ENCODE peak calls at places on chromosomes 7 and 10, in four cellular contexts. O is heart left ventricle, I is mesendoderm, U is aorta. C is an unnamed sample.

GRCh38 chr7:49389866-49390265 is 383.6 kb upstream of the VWC2 start:
- DNase-seq in I (no peak), O (no peak), U (no peak), C (no peak)

GRCh38 chr7:106818736-106819135 is 46.3 kb upstream of the PIK3CG start:
- DNase-seq in U (no peak), I (no peak), O (no peak), C (no peak)

GRCh38 chr7:106717997-106718871 is 57.3 kb upstream of the CCDC71L start:
- DNase-seq in O (no peak), U (no peak), I (peak; percentile 84), C (no peak)

GRCh38 chr10:43793714-43794113 is 145.0 kb upstream of the ZNF32 start:
- DNase-seq in U (no peak), O (no peak), I (no peak), C (no peak)

GRCh38 chr10:34092891-34093290 is 722.2 kb downstream of the PARD3 start:
- DNase-seq in I (no peak), U (no peak), O (no peak), C (no peak)

GRCh38 chr10:71314028-71314693 is 4.9 kb upstream of the SLC29A3 start:
- DNase-seq in O (peak; percentile 48), I (peak; percentile 51), U (peak; percentile 70), C (peak; percentile 50)

GRCh38 chr10:80669485-80669884 is 131.8 kb downstream of the SH2D4B start:
- DNase-seq in O (no peak), I (no peak), U (no peak), C (no peak)

GRCh38 chr10:86265877-86266259 is 100.7 kb downstream of the GRID1 start:
- DNase-seq in U (no peak), I (no peak), O (no peak), C (no peak)

GRCh38 chr10:53402594-53402993 is 630.0 kb upstream of the MBL2 start:
- DNase-seq in O (no peak), U (no peak), I (no peak), C (no peak)

GRCh38 chr7:1754345-1754908 is 84.3 kb downstream of the ELFN1 start:
- DNase-seq in U (no peak), O (no peak), I (no peak), C (no peak)

GRCh38 chr7:149885191-149886017 is 11.6 kb downstream of the ATP6V0E2 start:
- DNase-seq in O (no peak), I (peak; percentile 80), U (peak; percentile 34), C (no peak)

GRCh38 chr7:9488555-9488954 is 1055.1 kb downstream of the NXPH1 start:
- DNase-seq in I (peak; percentile 27), O (no peak), U (no peak), C (no peak)

GRCh38 chr7:37083311-37084096 is 359.2 kb upstream of the AOAH start:
- DNase-seq in I (no peak), U (peak; percentile 54), O (peak; percentile 52), C (peak; percentile 39)

GRCh38 chr10:116026315-116026714 is 246.7 kb downstream of the GFRA1 start:
- DNase-seq in O (no peak), I (peak; percentile 44), U (no peak), C (no peak)

GRCh38 chr7:137989590-137989989 is 12.3 kb downstream of the CREB3L2 start:
- DNase-seq in I (no peak), U (no peak), O (no peak), C (no peak)

GRCh38 chr10:132326925-132327324 is 5.1 kb upstream of the LRRC27 start:
- DNase-seq in U (no peak), O (no peak), I (no peak), C (no peak)

GRCh38 chr7:12490105-12490688 is 80.3 kb upstream of the SCIN start:
- DNase-seq in I (peak; percentile 35), O (no peak), U (no peak), C (no peak)

GRCh38 chr7:148356303-148356702 is 234.3 kb upstream of the C7orf33 start:
- DNase-seq in O (peak; percentile 58), I (no peak), U (no peak), C (peak; percentile 63)

GRCh38 chr10:70549962-70550845 is 52.3 kb downstream of the PRF1 start:
- DNase-seq in I (peak; percentile 73), O (peak; percentile 64), U (peak; percentile 74), C (peak; percentile 62)

GRCh38 chr10:28241766-28242399 is 61.0 kb downstream of the MPP7 start:
- DNase-seq in I (peak; percentile 49), O (no peak), U (no peak), C (no peak)

GRCh38 chr10:49541762-49542161 is 2.8 kb upstream of the ERCC6 start:
- DNase-seq in U (no peak), I (no peak), O (no peak), C (no peak)

GRCh38 chr7:47610506-47611044 is 28.7 kb upstream of the TNS3 start:
- DNase-seq in U (no peak), O (no peak), I (no peak), C (no peak)

GRCh38 chr10:5861269-5862031 is 28.2 kb downstream of the ANKRD16 start:
- DNase-seq in O (no peak), U (no peak), I (no peak), C (no peak)

GRCh38 chr7:76424413-76425111 is at the start of gene ZP3:
- DNase-seq in O (no peak), I (no peak), U (peak; percentile 21), C (no peak)

GRCh38 chr7:132472463-132473120 is 103.7 kb downstream of the PLXNA4 start:
- DNase-seq in O (peak; percentile 84), I (peak; percentile 77), U (peak; percentile 80), C (peak; percentile 72)

GRCh38 chr10:75860009-75860408 is 428.6 kb downstream of the LRMDA start:
- DNase-seq in I (no peak), U (no peak), O (no peak), C (no peak)

GRCh38 chr10:12129222-12130111 is at the start of gene SEC61A2:
- DNase-seq in U (peak; percentile 97), O (peak; percentile 97), I (peak; percentile 95), C (peak; percentile 96)

GRCh38 chr10:91420868-91421267 is 10.7 kb downstream of the HECTD2 start:
- DNase-seq in I (peak; percentile 19), O (no peak), U (no peak), C (no peak)

GRCh38 chr10:30832727-30833624 is 198.7 kb downstream of the ZNF438 start:
- DNase-seq in I (no peak), U (no peak), O (no peak), C (no peak)

GRCh38 chr10:74079914-74080590 is 70.6 kb downstream of the AP3M1 start:
- DNase-seq in O (no peak), I (peak; percentile 75), U (no peak), C (no peak)
- H3K4me1 ChIP-seq in O (peaks cover 31% of the 10 kb centered on the region), I (peaks cover 3% of the 10 kb centered on the region), U (no peaks in the 10 kb centered on the region), C (peaks cover 84% of the 10 kb centered on the region)

GRCh38 chr10:124725791-124726190 is 18.4 kb downstream of the FAM53B start:
- DNase-seq in U (no peak), O (no peak), I (no peak), C (no peak)
- H3K4me1 ChIP-seq in U (no peaks in the 10 kb centered on the region), O (peaks cover 92% of the 10 kb centered on the region), I (peaks cover 17% of the 10 kb centered on the region), C (peaks cover 100% of the 10 kb centered on the region)

DNA sequence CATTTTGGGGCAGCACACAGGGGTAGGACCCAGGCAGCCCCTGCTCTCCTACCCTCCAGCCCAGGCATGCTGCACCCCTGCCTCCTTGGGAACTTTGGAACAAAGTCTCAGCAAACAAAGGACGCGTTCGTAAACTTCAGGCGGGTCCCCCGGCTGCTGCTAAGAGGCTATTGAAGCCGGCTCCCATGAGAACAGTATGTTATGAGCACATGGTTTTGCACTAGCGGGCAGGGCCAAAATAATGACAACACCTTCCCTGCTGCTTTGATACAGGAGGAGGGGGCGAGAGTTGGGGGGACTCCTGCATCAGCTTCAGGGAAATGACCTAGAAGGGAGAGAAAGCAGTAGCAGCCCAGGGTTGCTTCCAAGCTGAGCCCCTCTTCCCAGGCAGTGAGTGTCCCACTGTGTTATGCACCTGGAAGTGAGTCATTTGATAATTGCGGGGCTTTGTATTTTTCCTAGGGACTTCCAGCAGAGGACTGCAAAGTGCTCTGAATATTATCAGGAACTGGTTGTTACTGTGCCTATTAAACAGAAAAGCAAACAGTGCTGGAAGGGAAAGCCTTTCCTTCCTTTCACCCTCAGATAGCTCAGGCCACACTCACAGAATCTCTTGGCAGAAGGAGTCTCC is 6.9 kb downstream of the ITPRIP start:
- DNase-seq in I (peak; percentile 83), O (peak; percentile 76), U (no peak), C (no peak)
- H3K4me1 ChIP-seq in I (peaks cover 66% of the 10 kb centered on the region), O (peaks cover 98% of the 10 kb centered on the region), U (peaks cover 2% of the 10 kb centered on the region), C (peaks cover 100% of the 10 kb centered on the region)

GRCh38 chr10:3777876-3778707 is 6.9 kb downstream of the KLF6 start:
- DNase-seq in U (no peak), I (no peak), O (no peak), C (no peak)

GRCh38 chr10:3779146-3779707 is 5.8 kb downstream of the KLF6 start:
- DNase-seq in I (no peak), U (no peak), O (no peak), C (no peak)

GRCh38 chr10:3776796-3777571 is 8.0 kb downstream of the KLF6 start:
- DNase-seq in U (peak; percentile 80), I (peak; percentile 40), O (peak; percentile 51), C (no peak)

GRCh38 chr10:3780056-3780765 is 4.8 kb downstream of the KLF6 start:
- DNase-seq in I (peak; percentile 72), O (peak; percentile 37), U (peak; percentile 58), C (no peak)

DNA sequence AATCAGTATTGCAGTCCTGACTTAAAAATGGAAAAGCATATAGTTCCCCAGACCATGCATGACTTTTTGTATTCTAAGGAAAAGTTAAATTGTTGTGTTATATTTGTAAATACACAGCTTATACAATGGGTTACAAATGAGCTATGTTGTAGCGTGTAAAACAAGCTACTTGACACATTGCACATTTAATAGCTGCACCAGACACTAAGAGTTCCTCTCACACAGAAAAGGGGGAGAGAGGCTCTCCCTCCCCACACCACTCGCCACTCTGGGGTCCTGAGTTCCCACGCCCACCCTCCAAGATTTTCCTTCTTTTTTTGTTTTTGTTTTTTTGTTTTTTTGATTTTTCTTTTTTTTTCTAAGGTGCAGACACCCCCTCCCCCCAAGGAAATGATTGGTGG is 6.3 kb downstream of the KLF6 start:
- DNase-seq in O (no peak), I (no peak), U (no peak), C (no peak)
- H3K4me1 ChIP-seq in O (peaks cover 71% of the 10 kb centered on the region), I (peaks cover 13% of the 10 kb centered on the region), U (no peaks in the 10 kb centered on the region), C (peaks cover 88% of the 10 kb centered on the region)

C was measured in left ventricle myocardium inferior.